ENCODE peak calls at places on chromosomes 11 and 22, in ten cellular contexts. One of them, this sample, is unnamed. For H3K9me3, the result is how much of the 10 kb centered on the place peaks cover.

GRCh38 chr11:8310743-8311298 is 47.1 kb upstream of the LMO1 start:
- DNase-seq in upper lobe of right lung: no peak
- DNase-seq in thoracic aorta: no peak
- DNase-seq in ascending aorta: no peak
- DNase-seq in adipocyte: no peak
- DNase-seq in heart left ventricle: no peak
- DNase-seq in stomach: no peak
- DNase-seq in heart right ventricle: no peak
- DNase-seq in SK-N-SH: no peak
- DNase-seq in lung: no peak
- DNase-seq in this sample: no peak

GRCh38 chr11:102191832-102192231 is 81.6 kb downstream of the YAP1 start:
- DNase-seq in stomach: no peak
- DNase-seq in heart right ventricle: no peak
- DNase-seq in thoracic aorta: no peak
- DNase-seq in adipocyte: no peak
- DNase-seq in ascending aorta: no peak
- DNase-seq in heart left ventricle: no peak
- DNase-seq in lung: no peak
- DNase-seq in upper lobe of right lung: no peak
- DNase-seq in SK-N-SH: no peak
- DNase-seq in this sample: no peak

GRCh38 chr11:6911946-6912345 is 8.9 kb upstream of the OR2D3 start:
- DNase-seq in lung: no peak
- DNase-seq in adipocyte: no peak
- DNase-seq in thoracic aorta: no peak
- DNase-seq in SK-N-SH: no peak
- DNase-seq in stomach: no peak
- DNase-seq in heart right ventricle: no peak
- DNase-seq in heart left ventricle: no peak
- DNase-seq in upper lobe of right lung: no peak
- DNase-seq in ascending aorta: no peak
- DNase-seq in this sample: no peak

GRCh38 chr22:44775862-44776261 is 23.5 kb downstream of the ARHGAP8 start:
- DNase-seq in SK-N-SH: no peak
- DNase-seq in upper lobe of right lung: no peak
- DNase-seq in stomach: no peak
- DNase-seq in ascending aorta: no peak
- DNase-seq in heart left ventricle: no peak
- DNase-seq in lung: no peak
- DNase-seq in thoracic aorta: no peak
- DNase-seq in adipocyte: no peak
- DNase-seq in heart right ventricle: no peak
- DNase-seq in this sample: no peak

GRCh38 chr11:106276859-106277436 is 199.5 kb downstream of the AASDHPPT start:
- DNase-seq in upper lobe of right lung: no peak
- DNase-seq in stomach: no peak
- DNase-seq in heart left ventricle: no peak
- DNase-seq in thoracic aorta: no peak
- DNase-seq in lung: no peak
- DNase-seq in heart right ventricle: no peak
- DNase-seq in ascending aorta: no peak
- DNase-seq in SK-N-SH: peak
- DNase-seq in adipocyte: peak
- DNase-seq in this sample: no peak

GRCh38 chr11:83051760-83052671 is 19.7 kb downstream of the RAB30 start:
- DNase-seq in upper lobe of right lung: no peak
- DNase-seq in adipocyte: peak
- DNase-seq in thoracic aorta: no peak
- DNase-seq in heart right ventricle: peak
- DNase-seq in stomach: no peak
- DNase-seq in ascending aorta: no peak
- DNase-seq in SK-N-SH: no peak
- DNase-seq in lung: no peak
- DNase-seq in heart left ventricle: no peak
- DNase-seq in this sample: no peak

GRCh38 chr11:12674936-12675696 is 895 bp downstream of the TEAD1 start:
- DNase-seq in SK-N-SH: peak
- DNase-seq in ascending aorta: no peak
- DNase-seq in upper lobe of right lung: peak
- DNase-seq in heart right ventricle: peak
- DNase-seq in stomach: peak
- DNase-seq in heart left ventricle: peak
- DNase-seq in thoracic aorta: no peak
- DNase-seq in adipocyte: peak
- DNase-seq in lung: no peak
- DNase-seq in this sample: peak

GRCh38 chr11:35943761-35944502 is at the start of gene LDLRAD3:
- DNase-seq in ascending aorta: no peak
- DNase-seq in stomach: peak
- DNase-seq in lung: peak
- DNase-seq in heart right ventricle: peak
- DNase-seq in SK-N-SH: peak
- DNase-seq in heart left ventricle: peak
- DNase-seq in adipocyte: peak
- DNase-seq in thoracic aorta: peak
- DNase-seq in upper lobe of right lung: peak
- DNase-seq in this sample: peak

GRCh38 chr11:57082125-57082524 is 93.4 kb downstream of the OR5AK2 start:
- DNase-seq in heart left ventricle: no peak
- DNase-seq in ascending aorta: no peak
- DNase-seq in stomach: no peak
- DNase-seq in lung: no peak
- DNase-seq in heart right ventricle: no peak
- DNase-seq in adipocyte: no peak
- DNase-seq in thoracic aorta: no peak
- DNase-seq in upper lobe of right lung: no peak
- DNase-seq in SK-N-SH: no peak
- DNase-seq in this sample: no peak

GRCh38 chr22:30825711-30826505 is 131.2 kb downstream of the OSBP2 start:
- DNase-seq in SK-N-SH: no peak
- DNase-seq in heart right ventricle: no peak
- DNase-seq in stomach: no peak
- DNase-seq in lung: no peak
- DNase-seq in thoracic aorta: no peak
- DNase-seq in heart left ventricle: no peak
- DNase-seq in ascending aorta: no peak
- DNase-seq in upper lobe of right lung: peak
- DNase-seq in adipocyte: no peak
- DNase-seq in this sample: no peak

GRCh38 chr11:67384851-67385366 is 6.9 kb upstream of the RAD9A start:
- DNase-seq in lung: no peak
- DNase-seq in stomach: no peak
- DNase-seq in upper lobe of right lung: no peak
- DNase-seq in ascending aorta: no peak
- DNase-seq in adipocyte: peak
- DNase-seq in SK-N-SH: no peak
- DNase-seq in thoracic aorta: no peak
- DNase-seq in heart right ventricle: no peak
- DNase-seq in heart left ventricle: no peak
- DNase-seq in this sample: no peak

GRCh38 chr22:42662114-42663021 is 13.2 kb upstream of the CYB5R3 start:
- DNase-seq in ascending aorta: no peak
- DNase-seq in thoracic aorta: no peak
- DNase-seq in adipocyte: peak
- DNase-seq in upper lobe of right lung: peak
- DNase-seq in SK-N-SH: peak
- DNase-seq in lung: peak
- DNase-seq in heart left ventricle: peak
- DNase-seq in stomach: peak
- DNase-seq in heart right ventricle: peak
- DNase-seq in this sample: peak

GRCh38 chr11:93368022-93368421 is 37.5 kb downstream of the DEUP1 start:
- DNase-seq in heart left ventricle: no peak
- DNase-seq in heart right ventricle: no peak
- DNase-seq in ascending aorta: no peak
- DNase-seq in adipocyte: no peak
- DNase-seq in stomach: no peak
- DNase-seq in SK-N-SH: no peak
- DNase-seq in upper lobe of right lung: no peak
- DNase-seq in thoracic aorta: no peak
- DNase-seq in lung: no peak
- DNase-seq in this sample: no peak

GRCh38 chr11:100004541-100004940 is 682.5 kb upstream of the ARHGAP42 start:
- DNase-seq in ascending aorta: no peak
- DNase-seq in SK-N-SH: no peak
- DNase-seq in adipocyte: no peak
- DNase-seq in stomach: no peak
- DNase-seq in lung: no peak
- DNase-seq in thoracic aorta: no peak
- DNase-seq in heart left ventricle: no peak
- DNase-seq in upper lobe of right lung: no peak
- DNase-seq in heart right ventricle: no peak
- DNase-seq in this sample: no peak

GRCh38 chr11:28448186-28448585 is 340.0 kb downstream of the METTL15 start:
- DNase-seq in heart left ventricle: no peak
- DNase-seq in lung: no peak
- DNase-seq in heart right ventricle: no peak
- DNase-seq in thoracic aorta: no peak
- DNase-seq in adipocyte: no peak
- DNase-seq in stomach: no peak
- DNase-seq in ascending aorta: no peak
- DNase-seq in upper lobe of right lung: no peak
- DNase-seq in SK-N-SH: no peak
- DNase-seq in this sample: no peak

GRCh38 chr22:37657590-37658132 is 862 bp upstream of the PDXP start:
- DNase-seq in thoracic aorta: no peak
- DNase-seq in heart left ventricle: no peak
- DNase-seq in lung: no peak
- DNase-seq in stomach: no peak
- DNase-seq in heart right ventricle: no peak
- DNase-seq in ascending aorta: no peak
- DNase-seq in SK-N-SH: peak
- DNase-seq in upper lobe of right lung: no peak
- DNase-seq in adipocyte: no peak
- DNase-seq in this sample: no peak

GRCh38 chr22:40679964-40680818 is 907 bp downstream of the MCHR1 start:
- DNase-seq in thoracic aorta: no peak
- DNase-seq in SK-N-SH: no peak
- DNase-seq in heart left ventricle: no peak
- DNase-seq in adipocyte: peak
- DNase-seq in heart right ventricle: no peak
- DNase-seq in stomach: no peak
- DNase-seq in ascending aorta: no peak
- DNase-seq in lung: no peak
- DNase-seq in upper lobe of right lung: no peak
- DNase-seq in this sample: no peak

GRCh38 chr22:41341990-41342389 is 39.8 kb upstream of the TEF start:
- DNase-seq in adipocyte: no peak
- DNase-seq in thoracic aorta: no peak
- DNase-seq in SK-N-SH: no peak
- DNase-seq in heart left ventricle: no peak
- DNase-seq in ascending aorta: no peak
- DNase-seq in upper lobe of right lung: no peak
- DNase-seq in heart right ventricle: no peak
- DNase-seq in lung: no peak
- DNase-seq in stomach: no peak
- DNase-seq in this sample: no peak

GRCh38 chr11:3368199-3368598 is 10.7 kb downstream of the ZNF195 start:
- DNase-seq in SK-N-SH: no peak
- DNase-seq in adipocyte: no peak
- DNase-seq in stomach: no peak
- DNase-seq in heart right ventricle: no peak
- DNase-seq in thoracic aorta: no peak
- DNase-seq in lung: no peak
- DNase-seq in upper lobe of right lung: no peak
- DNase-seq in heart left ventricle: no peak
- DNase-seq in ascending aorta: no peak
- DNase-seq in this sample: no peak
- H3K9me3 ChIP-seq in SK-N-SH: under half
- H3K9me3 ChIP-seq in adipocyte: half or more
- H3K9me3 ChIP-seq in stomach: under half
- H3K9me3 ChIP-seq in heart right ventricle: under half
- H3K9me3 ChIP-seq in thoracic aorta: under half
- H3K9me3 ChIP-seq in lung: under half
- H3K9me3 ChIP-seq in upper lobe of right lung: under half
- H3K9me3 ChIP-seq in heart left ventricle: under half
- H3K9me3 ChIP-seq in ascending aorta: under half
- H3K9me3 ChIP-seq in this sample: under half

GRCh38 chr22:47232753-47233152 is 470.3 kb downstream of the TBC1D22A start:
- DNase-seq in SK-N-SH: no peak
- DNase-seq in stomach: no peak
- DNase-seq in heart right ventricle: no peak
- DNase-seq in adipocyte: no peak
- DNase-seq in upper lobe of right lung: no peak
- DNase-seq in lung: peak
- DNase-seq in thoracic aorta: no peak
- DNase-seq in heart left ventricle: no peak
- DNase-seq in ascending aorta: no peak
- DNase-seq in this sample: no peak
- H3K9me3 ChIP-seq in SK-N-SH: under half
- H3K9me3 ChIP-seq in stomach: under half
- H3K9me3 ChIP-seq in heart right ventricle: under half
- H3K9me3 ChIP-seq in adipocyte: under half
- H3K9me3 ChIP-seq in upper lobe of right lung: under half
- H3K9me3 ChIP-seq in lung: under half
- H3K9me3 ChIP-seq in thoracic aorta: under half
- H3K9me3 ChIP-seq in heart left ventricle: under half
- H3K9me3 ChIP-seq in ascending aorta: under half
- H3K9me3 ChIP-seq in this sample: under half

GRCh38 chr11:1369371-1370005 is 20.2 kb upstream of the BRSK2 start:
- DNase-seq in heart left ventricle: no peak
- DNase-seq in adipocyte: no peak
- DNase-seq in SK-N-SH: peak
- DNase-seq in upper lobe of right lung: no peak
- DNase-seq in thoracic aorta: no peak
- DNase-seq in lung: no peak
- DNase-seq in stomach: no peak
- DNase-seq in ascending aorta: no peak
- DNase-seq in heart right ventricle: no peak
- DNase-seq in this sample: no peak
- H3K9me3 ChIP-seq in heart left ventricle: under half
- H3K9me3 ChIP-seq in adipocyte: under half
- H3K9me3 ChIP-seq in SK-N-SH: under half
- H3K9me3 ChIP-seq in upper lobe of right lung: under half
- H3K9me3 ChIP-seq in thoracic aorta: under half
- H3K9me3 ChIP-seq in lung: under half
- H3K9me3 ChIP-seq in stomach: under half
- H3K9me3 ChIP-seq in ascending aorta: under half
- H3K9me3 ChIP-seq in heart right ventricle: under half
- H3K9me3 ChIP-seq in this sample: under half

DNA sequence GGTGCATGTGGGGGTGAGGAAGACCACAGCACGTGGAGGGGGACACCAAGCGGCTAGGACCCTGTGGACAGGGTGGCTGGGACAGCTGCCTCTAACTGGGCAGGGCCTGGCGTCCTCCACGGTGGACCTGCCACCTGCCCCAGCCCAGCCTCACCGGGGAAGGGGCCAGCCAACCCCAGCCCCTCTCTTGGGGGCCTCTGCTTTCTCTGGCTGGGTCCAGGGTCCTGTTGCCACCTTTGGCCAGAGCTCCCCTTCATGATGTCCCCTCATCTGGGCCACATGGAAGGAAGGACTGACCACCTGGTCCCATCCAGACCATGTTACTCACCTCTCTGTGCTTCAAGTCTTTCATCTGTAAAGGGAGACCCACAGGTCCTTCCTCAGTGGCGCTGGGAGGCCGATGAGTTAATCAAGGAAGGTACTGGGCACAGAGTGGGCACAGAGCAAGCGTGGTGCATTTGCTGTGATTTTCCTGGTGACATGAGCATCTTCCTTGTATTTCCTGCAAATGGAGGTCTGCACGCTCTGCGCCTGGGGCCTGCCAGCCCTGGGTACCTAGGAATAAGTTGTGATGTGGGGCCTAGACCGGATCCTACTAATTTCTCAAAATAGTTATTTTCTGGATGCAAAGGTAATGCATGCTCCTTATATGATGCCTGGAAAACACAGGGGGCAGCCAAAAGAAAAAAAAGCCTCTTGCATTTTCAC is 538.4 kb downstream of the TBC1D22A start:
- DNase-seq in SK-N-SH: peak
- DNase-seq in ascending aorta: no peak
- DNase-seq in heart right ventricle: no peak
- DNase-seq in upper lobe of right lung: no peak
- DNase-seq in stomach: peak
- DNase-seq in thoracic aorta: no peak
- DNase-seq in lung: no peak
- DNase-seq in adipocyte: no peak
- DNase-seq in heart left ventricle: no peak
- DNase-seq in this sample: no peak
- H3K9me3 ChIP-seq in SK-N-SH: under half
- H3K9me3 ChIP-seq in ascending aorta: under half
- H3K9me3 ChIP-seq in heart right ventricle: under half
- H3K9me3 ChIP-seq in upper lobe of right lung: under half
- H3K9me3 ChIP-seq in stomach: under half
- H3K9me3 ChIP-seq in thoracic aorta: under half
- H3K9me3 ChIP-seq in lung: under half
- H3K9me3 ChIP-seq in adipocyte: under half
- H3K9me3 ChIP-seq in heart left ventricle: under half
- H3K9me3 ChIP-seq in this sample: under half